ENCODE peak calls at places on chromosomes 7 and 10, in five cellular contexts. O, L, T, D and E are unnamed samples.

GRCh38 chr10:78756604-78757442 is 311.9 kb upstream of the ZMIZ1 start:
- DNase-seq in T (peak), O (peak), L (no peak), D (peak), E (peak)

GRCh38 chr10:23194966-23195845 is 3.1 kb downstream of the PTF1A start:
- DNase-seq in L (peak), O (no peak), D (no peak), T (no peak), E (no peak)

GRCh38 chr7:43639858-43640491 is 57.1 kb downstream of the STK17A start:
- DNase-seq in O (no peak), L (no peak), D (peak), T (peak), E (peak)

GRCh38 chr10:133324198-133324792 is 12.4 kb downstream of the CALY start:
- DNase-seq in O (no peak), L (peak), T (peak), D (peak), E (peak)

GRCh38 chr7:46107610-46108217 is 186.6 kb upstream of the IGFBP3 start:
- DNase-seq in T (no peak), O (no peak), D (no peak), L (no peak), E (no peak)

GRCh38 chr7:32501522-32501921 is 6.2 kb downstream of the AVL9 start:
- DNase-seq in L (no peak), T (peak), D (peak), O (peak), E (no peak)

GRCh38 chr7:144391823-144392255 is 11.7 kb downstream of the NOBOX start:
- DNase-seq in O (no peak), L (peak), T (peak), D (peak), E (peak)

GRCh38 chr10:132655735-132656134 is 118.1 kb downstream of the INPP5A start:
- DNase-seq in D (no peak), L (no peak), T (no peak), O (no peak), E (no peak)

GRCh38 chr10:62638062-62638477 is 166.4 kb upstream of the ADO start:
- DNase-seq in T (no peak), L (no peak), D (peak), O (peak), E (peak)

GRCh38 chr7:107404740-107405537 is 64.9 kb upstream of the GPR22 start:
- DNase-seq in L (no peak), T (no peak), O (no peak), D (no peak), E (no peak)

GRCh38 chr10:47357131-47357582 is 9.0 kb downstream of the RBP3 start:
- DNase-seq in D (no peak), O (no peak), T (no peak), L (no peak), E (no peak)

GRCh38 chr10:124482401-124482800 is 20.8 kb downstream of the LHPP start:
- DNase-seq in T (no peak), D (no peak), L (peak), O (no peak), E (no peak)

GRCh38 chr10:124715479-124715878 is 28.7 kb downstream of the FAM53B start:
- DNase-seq in D (no peak), L (no peak), O (no peak), T (no peak), E (no peak)

GRCh38 chr10:99654791-99655190 is 4.5 kb upstream of the ENTPD7 start:
- DNase-seq in T (no peak), O (peak), L (no peak), D (peak), E (peak)

GRCh38 chr7:95594185-95594584 is 2.1 kb downstream of the PDK4 start:
- DNase-seq in O (no peak), L (no peak), T (no peak), D (no peak), E (peak)

GRCh38 chr7:22549667-22550513 is 49.9 kb upstream of the STEAP1B start:
- DNase-seq in T (no peak), O (no peak), L (peak), D (peak), E (peak)

GRCh38 chr7:1253591-1254207 is 21.0 kb downstream of the UNCX start:
- DNase-seq in T (no peak), O (no peak), L (no peak), D (no peak), E (no peak)

GRCh38 chr10:67527351-67527750 is 168.6 kb downstream of the CTNNA3 start:
- DNase-seq in T (no peak), O (no peak), D (no peak), L (no peak), E (no peak)

GRCh38 chr10:118337356-118337755 is 4.8 kb downstream of the FAM204A start:
- DNase-seq in O (no peak), L (no peak), D (no peak), T (no peak), E (no peak)

GRCh38 chr7:157077986-157078644 is 60.6 kb upstream of the UBE3C start:
- DNase-seq in T (no peak), D (no peak), L (peak), O (no peak), E (no peak)

GRCh38 chr10:132200344-132201110 is 13.8 kb downstream of the DPYSL4 start:
- DNase-seq in O (no peak), L (peak), T (no peak), D (no peak), E (no peak)

GRCh38 chr10:68668231-68668630 is 52.8 kb upstream of the CCAR1 start:
- DNase-seq in L (no peak), O (no peak), D (no peak), T (no peak), E (no peak)

GRCh38 chr10:31154996-31155395 is 123.3 kb upstream of the ZNF438 start:
- DNase-seq in O (no peak), L (no peak), D (no peak), T (no peak), E (no peak)

GRCh38 chr10:114334301-114334700 is 70.0 kb downstream of the AFAP1L2 start:
- DNase-seq in T (no peak), L (no peak), O (peak), D (no peak), E (no peak)

GRCh38 chr7:130454959-130455358 is 14.1 kb upstream of the CEP41 start:
- DNase-seq in T (no peak), D (no peak), O (no peak), L (no peak), E (no peak)

GRCh38 chr10:30013684-30014246 is 45.6 kb downstream of the JCAD start:
- DNase-seq in D (no peak), L (no peak), O (no peak), T (no peak), E (peak)

GRCh38 chr7:65325793-65326432 is 47.7 kb upstream of the ZNF92 start:
- DNase-seq in D (peak), L (no peak), O (no peak), T (no peak), E (peak)

GRCh38 chr7:112510032-112510742 is 29.4 kb downstream of the LSMEM1 start:
- DNase-seq in T (peak), D (peak), O (peak), L (no peak), E (peak)

GRCh38 chr10:102410427-102411073 is 8.0 kb downstream of the PSD start:
- DNase-seq in L (peak), O (no peak), D (no peak), T (no peak), E (no peak)

GRCh38 chr10:44886966-44887365 is 24.2 kb upstream of the TMEM72 start:
- DNase-seq in T (no peak), L (no peak), D (no peak), O (no peak), E (no peak)

GRCh38 chr10:65778753-65779152 is 1147.1 kb upstream of the LRRTM3 start:
- DNase-seq in D (no peak), L (no peak), T (no peak), O (no peak), E (no peak)

GRCh38 chr10:34319197-34319846 is 495.8 kb downstream of the PARD3 start:
- DNase-seq in D (peak), T (peak), O (no peak), L (no peak), E (peak)

GRCh38 chr7:6234384-6234783 is 38.0 kb downstream of the CYTH3 start:
- DNase-seq in D (no peak), O (no peak), L (no peak), T (no peak), E (no peak)

GRCh38 chr10:93495654-93496321 is 624 bp upstream of the CEP55 start:
- DNase-seq in L (peak), D (peak), O (no peak), T (peak), E (peak)

GRCh38 chr10:116849271-116850057 is at the start of gene ENO4:
- DNase-seq in D (peak), T (peak), O (no peak), L (peak), E (peak)

GRCh38 chr10:86753638-86754434 is 2.6 kb upstream of the BMPR1A start:
- DNase-seq in T (no peak), L (no peak), D (no peak), O (no peak), E (no peak)

GRCh38 chr7:100585511-100586265 is at the start of gene LRCH4:
- DNase-seq in O (no peak), L (peak), T (no peak), D (peak), E (peak)

GRCh38 chr10:132746801-132747625 is 38.9 kb downstream of the NKX6-2 start:
- DNase-seq in D (no peak), L (peak), O (no peak), T (no peak), E (no peak)

GRCh38 chr7:70289067-70289466 is 690.8 kb downstream of the AUTS2 start:
- DNase-seq in O (no peak), L (no peak), D (no peak), T (no peak), E (no peak)

GRCh38 chr10:121681171-121681752 is 83.0 kb upstream of the FGFR2 start:
- DNase-seq in D (no peak), O (no peak), L (no peak), T (no peak), E (no peak)